ENCODE peak calls at places on chromosomes 6 and 20, in eight cellular contexts. I is left ventricle myocardium superior; D is K562; E is activated naive CD4-positive, alpha-beta T cell; F is keratinocyte; N is SW480; Z is NCI-H2227 treated with DMSO at 0.1 percent for 48 hours; Q is HT-29. P is an unnamed sample.

GRCh38 chr6:116925088-116925794 is 48.2 kb downstream of the RFX6 start:
- DNase-seq in I (no peak), E (no peak), F (no peak), N (no peak), D (no peak), Q (no peak), Z (no peak), P (no peak)

GRCh38 chr6:14770572-14770971 is 475.3 kb upstream of the JARID2 start:
- DNase-seq in I (no peak), D (no peak), F (no peak), Z (no peak), N (no peak), E (no peak), Q (no peak), P (no peak)

GRCh38 chr6:158978752-158979151 is 21.2 kb downstream of the RSPH3 start:
- DNase-seq in I (no peak), E (no peak), Z (no peak), D (no peak), N (no peak), F (no peak), Q (no peak), P (no peak)

GRCh38 chr20:8150591-8150990 is 18.5 kb downstream of the PLCB1 start:
- DNase-seq in I (no peak), F (no peak), D (no peak), Q (no peak), Z (no peak), E (no peak), N (no peak), P (no peak)

GRCh38 chr6:107436881-107437280 is 22.5 kb downstream of the PDSS2 start:
- DNase-seq in I (no peak), Q (no peak), N (no peak), Z (no peak), E (no peak), D (no peak), F (no peak), P (no peak)

GRCh38 chr6:15798856-15799255 is 136.0 kb upstream of the DTNBP1 start:
- DNase-seq in E (no peak), N (no peak), I (no peak), F (no peak), Q (no peak), Z (no peak), D (no peak), P (no peak)

GRCh38 chr20:23125625-23126191 is 39.6 kb upstream of the CD93 start:
- DNase-seq in Z (no peak), I (peak), D (no peak), N (no peak), E (no peak), F (no peak), Q (no peak), P (no peak)

GRCh38 chr20:22763257-22763906 is 179.0 kb upstream of the FOXA2 start:
- DNase-seq in N (peak), Q (peak), E (no peak), I (peak), Z (no peak), F (no peak), D (no peak), P (no peak)

GRCh38 chr20:32301719-32302506 is 24.5 kb downstream of the KIF3B start:
- DNase-seq in Q (no peak), E (no peak), D (no peak), I (no peak), F (no peak), N (no peak), Z (no peak), P (no peak)

GRCh38 chr6:54377776-54378175 is 69.5 kb downstream of the TINAG start:
- DNase-seq in D (no peak), F (no peak), Z (no peak), I (no peak), E (no peak), Q (no peak), N (no peak), P (no peak)

GRCh38 chr6:66605971-66606370 is 898.9 kb upstream of the EYS start:
- DNase-seq in I (no peak), Q (no peak), F (no peak), E (no peak), Z (no peak), N (no peak), D (no peak), P (no peak)

GRCh38 chr6:132020138-132020551 is 69.0 kb upstream of the CCN2 start:
- DNase-seq in E (no peak), D (no peak), I (peak), N (no peak), Z (no peak), F (no peak), Q (no peak), P (no peak)

GRCh38 chr6:36118550-36119107 is 11.7 kb upstream of the MAPK13 start:
- DNase-seq in I (no peak), Z (no peak), E (no peak), F (no peak), Q (no peak), N (no peak), D (peak), P (peak)

GRCh38 chr6:119957195-119957594 is 607.6 kb upstream of the MAN1A1 start:
- DNase-seq in I (no peak), F (no peak), E (no peak), D (no peak), Z (no peak), N (no peak), Q (no peak), P (no peak)

GRCh38 chr20:33165416-33166055 is 2.4 kb upstream of the BPIFA2 start:
- DNase-seq in D (no peak), Q (no peak), F (no peak), Z (no peak), N (no peak), E (no peak), I (no peak), P (no peak)

GRCh38 chr20:60050193-60050960 is 92.2 kb downstream of the CDH26 start:
- DNase-seq in D (no peak), Z (peak), E (no peak), Q (peak), F (peak), I (no peak), N (peak), P (no peak)

GRCh38 chr6:26349964-26350857 is 14.8 kb upstream of the BTN3A2 start:
- DNase-seq in Z (no peak), Q (no peak), D (peak), I (no peak), F (no peak), E (no peak), N (no peak), P (no peak)

GRCh38 chr20:2585811-2586210 is 49.4 kb downstream of the TMC2 start:
- DNase-seq in D (no peak), Q (no peak), I (no peak), E (no peak), N (peak), Z (no peak), F (peak), P (no peak)

GRCh38 chr6:141969201-141969600 is 163.5 kb upstream of the GJE1 start:
- DNase-seq in E (no peak), D (no peak), N (peak), F (no peak), I (no peak), Z (no peak), Q (peak), P (no peak)

GRCh38 chr6:31541059-31541657 is 645 bp downstream of the DDX39B start:
- DNase-seq in Z (peak), E (no peak), Q (no peak), N (peak), I (no peak), F (no peak), D (peak), P (peak)

GRCh38 chr6:44563397-44563796 is 175.9 kb downstream of the CDC5L start:
- DNase-seq in Z (no peak), F (no peak), D (no peak), N (peak), I (no peak), E (no peak), Q (no peak), P (no peak)

GRCh38 chr6:154164397-154164796 is 125.4 kb downstream of the OPRM1 start:
- DNase-seq in D (no peak), Z (no peak), Q (no peak), E (no peak), F (no peak), I (peak), N (no peak), P (no peak)

GRCh38 chr6:120200853-120201252 is 851.3 kb upstream of the MAN1A1 start:
- DNase-seq in N (no peak), E (no peak), I (no peak), D (no peak), Q (no peak), F (no peak), Z (no peak), P (no peak)

GRCh38 chr20:42193119-42193518 is 574.9 kb upstream of the CHD6 start:
- DNase-seq in N (no peak), I (no peak), D (no peak), Z (no peak), F (no peak), E (no peak), Q (no peak), P (no peak)

GRCh38 chr6:34654061-34654460 is 42.5 kb downstream of the ILRUN start:
- DNase-seq in N (no peak), I (no peak), E (no peak), D (no peak), F (no peak), Z (no peak), Q (no peak), P (no peak)